ENCODE peak calls at places on chromosomes 11 and 22, in eight cellular contexts. Z is upper lobe of right lung; H is IMR-90; X is esophagus muscularis mucosa; C is endodermal cell; O is foreskin fibroblast; P is RWPE2; S is CD4-positive, alpha-beta T cell. I is an unnamed sample.

GRCh38 chr11:78030429-78031325 is 7.6 kb upstream of the KCTD14 start:
- DNase-seq in Z (peak; percentile 87), H (peak; percentile 50), X (no peak), C (peak; percentile 59), O (peak; percentile 38), P (no peak), S (no peak), I (no peak)

GRCh38 chr22:32355760-32356159 is 1.9 kb upstream of the RFPL3 start:
- DNase-seq in Z (no peak), H (no peak), X (no peak), C (peak; percentile 70), O (no peak), P (no peak), S (no peak), I (no peak)

GRCh38 chr11:115580927-115581680 is 76.9 kb upstream of the CADM1 start:
- DNase-seq in Z (no peak), H (no peak), X (no peak), C (no peak), O (no peak), P (no peak), S (no peak), I (no peak)

GRCh38 chr11:75351541-75352416 is at the start of gene ARRB1:
- DNase-seq in Z (peak; percentile 91), H (no peak), X (no peak), C (peak; percentile 96), O (no peak), P (no peak), S (peak; percentile 38), I (no peak)

GRCh38 chr11:4161305-4161704 is 66.7 kb downstream of the RRM1 start:
- DNase-seq in Z (no peak), H (no peak), X (no peak), C (no peak), O (no peak), P (no peak), S (no peak), I (no peak)

GRCh38 chr11:87256694-87257340 is 219.1 kb downstream of the TMEM135 start:
- DNase-seq in Z (no peak), H (peak; percentile 41), X (no peak), C (no peak), O (no peak), P (no peak), S (no peak), I (no peak)

GRCh38 chr11:96366024-96366423 is 23.0 kb upstream of the MAML2 start:
- DNase-seq in Z (no peak), H (peak; percentile 35), X (no peak), C (no peak), O (no peak), P (no peak), S (no peak), I (no peak)

GRCh38 chr22:32880061-32880460 is 78.6 kb downstream of the TIMP3 start:
- DNase-seq in Z (no peak), H (peak; percentile 63), X (no peak), C (no peak), O (peak; percentile 40), P (no peak), S (no peak), I (no peak)

GRCh38 chr11:31680770-31681169 is 130.4 kb downstream of the PAX6 start:
- DNase-seq in Z (no peak), H (no peak), X (no peak), C (no peak), O (no peak), P (no peak), S (no peak), I (no peak)

GRCh38 chr11:32116668-32117067 is 25.8 kb downstream of the RCN1 start:
- DNase-seq in Z (no peak), H (no peak), X (peak; percentile 75), C (no peak), O (no peak), P (no peak), S (no peak), I (no peak)

GRCh38 chr11:75107187-75107586 is 10.5 kb upstream of the OR2AT4 start:
- DNase-seq in Z (no peak), H (peak; percentile 19), X (no peak), C (no peak), O (no peak), P (no peak), S (no peak), I (no peak)

GRCh38 chr11:32602657-32603410 is 19.2 kb downstream of the EIF3M start:
- DNase-seq in Z (no peak), H (peak; percentile 67), X (no peak), C (no peak), O (no peak), P (no peak), S (no peak), I (no peak)

GRCh38 chr22:25114369-25115362 is 85.0 kb upstream of the CRYBB3 start:
- DNase-seq in Z (no peak), H (no peak), X (no peak), C (no peak), O (no peak), P (no peak), S (no peak), I (no peak)

GRCh38 chr22:30340911-30341685 is 14.4 kb upstream of the TBC1D10A start:
- DNase-seq in Z (no peak), H (no peak), X (no peak), C (no peak), O (no peak), P (no peak), S (no peak), I (no peak)

GRCh38 chr11:122069946-122070345 is 46.1 kb downstream of the BLID start:
- DNase-seq in Z (no peak), H (peak; percentile 91), X (no peak), C (peak; percentile 49), O (no peak), P (no peak), S (no peak), I (no peak)

GRCh38 chr22:28989912-28990311 is 71.7 kb downstream of the C22orf31 start:
- DNase-seq in Z (no peak), H (no peak), X (no peak), C (no peak), O (no peak), P (no peak), S (no peak), I (no peak)

GRCh38 chr22:32852346-32853251 is 51.1 kb downstream of the TIMP3 start:
- DNase-seq in Z (no peak), H (no peak), X (no peak), C (no peak), O (no peak), P (no peak), S (no peak), I (no peak)

GRCh38 chr22:49008682-49009235 is 818.9 kb downstream of the BRD1 start:
- DNase-seq in Z (peak; percentile 25), H (no peak), X (peak; percentile 89), C (peak; percentile 30), O (no peak), P (no peak), S (no peak), I (no peak)

GRCh38 chr22:40654522-40655167 is 18.1 kb upstream of the MRTFA start:
- DNase-seq in Z (no peak), H (peak; percentile 83), X (no peak), C (peak; percentile 73), O (peak; percentile 71), P (no peak), S (no peak), I (no peak)

GRCh38 chr11:128509990-128510389 is 77.4 kb downstream of the ETS1 start:
- DNase-seq in Z (no peak), H (peak; percentile 79), X (no peak), C (no peak), O (peak; percentile 66), P (no peak), S (no peak), I (no peak)

GRCh38 chr22:25829808-25830777 is 88.1 kb downstream of the MYO18B start:
- DNase-seq in Z (no peak), H (no peak), X (no peak), C (no peak), O (no peak), P (no peak), S (no peak), I (no peak)

GRCh38 chr11:77093987-77094840 is 8.4 kb upstream of the OMP start:
- DNase-seq in Z (peak; percentile 41), H (no peak), X (no peak), C (no peak), O (no peak), P (peak; percentile 12), S (no peak), I (peak; percentile 41)

GRCh38 chr11:110113507-110113906 is 20.3 kb downstream of the ZC3H12C start:
- DNase-seq in Z (no peak), H (no peak), X (no peak), C (no peak), O (no peak), P (no peak), S (no peak), I (no peak)
- TF ChIP-seq CTCF in Z (no peak), H (no peak), X (no peak), C (no peak), O (no peak), P (no peak), S (no peak), I (no peak)

GRCh38 chr11:64231536-64231935 is 1.2 kb downstream of the DNAJC4 start:
- DNase-seq in Z (no peak), H (no peak), X (no peak), C (no peak), O (no peak), P (no peak), S (no peak), I (no peak)
- TF ChIP-seq CTCF in Z (no peak), H (no peak), X (no peak), C (no peak), O (no peak), P (no peak), S (no peak), I (no peak)

DNA sequence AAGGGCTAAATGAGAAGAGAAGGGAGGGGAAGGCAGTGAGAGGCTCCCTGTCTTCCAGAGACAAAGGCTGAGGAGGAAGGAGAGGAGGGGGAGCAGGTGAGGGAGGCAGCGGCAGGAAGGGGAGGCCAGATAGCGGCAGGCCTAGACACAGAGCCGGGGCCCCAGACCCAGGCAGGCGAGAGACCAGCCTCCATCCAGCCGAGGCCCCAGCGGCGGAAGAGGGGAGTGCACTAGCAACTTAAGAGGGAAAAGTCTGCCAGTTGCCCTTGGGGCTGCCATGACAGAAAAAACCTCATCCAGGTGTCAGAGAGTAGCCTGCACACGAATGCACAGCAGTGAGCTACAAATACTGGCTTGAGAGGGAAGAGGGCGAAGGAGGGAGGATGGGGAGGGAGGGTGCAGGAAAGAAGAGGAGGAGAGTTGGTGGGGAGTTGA is 46.7 kb downstream of the IGLL1 start:
- DNase-seq in Z (peak; percentile 63), H (peak; percentile 10), X (no peak), C (peak; percentile 96), O (no peak), P (peak; percentile 34), S (peak; percentile 7), I (peak; percentile 62)
- TF ChIP-seq CTCF in Z (peak; percentile 12), H (peak; percentile 29), X (peak; percentile 30), C (peak; percentile 80), O (peak; percentile 32), P (peak; percentile 7), S (no peak), I (peak; percentile 66)

GRCh38 chr22:45548991-45549736 is 46.5 kb downstream of the FBLN1 start:
- DNase-seq in Z (no peak), H (peak; percentile 94), X (peak; percentile 96), C (peak; percentile 85), O (peak; percentile 95), P (no peak), S (no peak), I (peak; percentile 85)
- TF ChIP-seq CTCF in Z (peak; percentile 24), H (peak; percentile 74), X (peak; percentile 35), C (peak; percentile 62), O (peak; percentile 67), P (peak; percentile 22), S (no peak), I (peak; percentile 72)

GRCh38 chr11:20759541-20759940 is 90.2 kb downstream of the NELL1 start:
- DNase-seq in Z (no peak), H (no peak), X (no peak), C (no peak), O (no peak), P (no peak), S (no peak), I (no peak)

GRCh38 chr11:20754957-20755356 is 85.6 kb downstream of the NELL1 start:
- DNase-seq in Z (no peak), H (no peak), X (no peak), C (peak; percentile 80), O (no peak), P (no peak), S (no peak), I (no peak)
- TF ChIP-seq CTCF in Z (no peak), H (no peak), X (no peak), C (peak; percentile 88), O (no peak), P (no peak), S (no peak), I (no peak)

I was measured in chondrocyte.